ENCODE peak calls at places on chromosomes 13 and 19, in six cellular contexts. C, R, P, A, S and V are unnamed samples.

GRCh38 chr13:66367356-66367755 is 862.8 kb downstream of the PCDH9 start:
- DNase-seq in C (no peak), R (no peak), P (no peak), A (no peak), S (peak), V (no peak)

GRCh38 chr19:12838182-12838890 is at the start of gene MAST1:
- DNase-seq in C (no peak), R (peak), P (peak), A (peak), S (peak), V (peak)

GRCh38 chr13:30113983-30114491 is 193.3 kb downstream of the KATNAL1 start:
- DNase-seq in C (peak), R (no peak), P (no peak), A (no peak), S (no peak), V (no peak)

GRCh38 chr13:40200273-40200978 is 466.0 kb downstream of the FOXO1 start:
- DNase-seq in C (no peak), R (no peak), P (no peak), A (no peak), S (no peak), V (no peak)

GRCh38 chr19:40596608-40597328 is 4.4 kb upstream of the LTBP4 start:
- DNase-seq in C (peak), R (peak), P (no peak), A (no peak), S (peak), V (peak)

GRCh38 chr13:103607995-103608394 is 541.8 kb upstream of the SLC10A2 start:
- DNase-seq in C (no peak), R (no peak), P (no peak), A (no peak), S (no peak), V (no peak)

GRCh38 chr13:30388401-30389283 is 33.7 kb upstream of the UBE2L5 start:
- DNase-seq in C (peak), R (no peak), P (no peak), A (no peak), S (peak), V (no peak)

GRCh38 chr13:98813993-98814392 is 61.5 kb upstream of the SLC15A1 start:
- DNase-seq in C (no peak), R (no peak), P (no peak), A (no peak), S (no peak), V (no peak)

GRCh38 chr13:43405457-43405856 is 381.3 kb downstream of the ENOX1 start:
- DNase-seq in C (no peak), R (no peak), P (no peak), A (no peak), S (peak), V (no peak)

GRCh38 chr19:44278181-44278690 is 18.6 kb downstream of the ZNF233 start:
- DNase-seq in C (no peak), R (no peak), P (no peak), A (no peak), S (peak), V (no peak)

GRCh38 chr19:16340092-16340491 is 15.5 kb downstream of the KLF2 start:
- DNase-seq in C (no peak), R (no peak), P (no peak), A (no peak), S (peak), V (no peak)

GRCh38 chr13:48214519-48215121 is 18.4 kb upstream of the ITM2B start:
- DNase-seq in C (no peak), R (no peak), P (no peak), A (no peak), S (no peak), V (no peak)

GRCh38 chr19:35717665-35718344 is at the start of gene KMT2B:
- DNase-seq in C (peak), R (peak), P (no peak), A (no peak), S (peak), V (peak)

GRCh38 chr19:3201072-3201700 is 15.5 kb downstream of the NCLN start:
- DNase-seq in C (no peak), R (no peak), P (no peak), A (no peak), S (no peak), V (no peak)

GRCh38 chr19:41377977-41378707 is 1.8 kb downstream of the TMEM91 start:
- DNase-seq in C (peak), R (peak), P (no peak), A (no peak), S (no peak), V (peak)

GRCh38 chr19:52889076-52889475 is 8.4 kb downstream of the ZNF320 start:
- DNase-seq in C (no peak), R (no peak), P (no peak), A (no peak), S (no peak), V (no peak)

GRCh38 chr19:46998445-46999142 is 21.0 kb upstream of the NPAS1 start:
- DNase-seq in C (no peak), R (no peak), P (no peak), A (no peak), S (no peak), V (no peak)

GRCh38 chr19:14375055-14375581 is 6.1 kb upstream of the ADGRE5 start:
- DNase-seq in C (no peak), R (no peak), P (peak), A (peak), S (no peak), V (no peak)

GRCh38 chr19:47363758-47364529 is 14.8 kb downstream of the DHX34 start:
- DNase-seq in C (no peak), R (peak), P (no peak), A (no peak), S (peak), V (peak)

GRCh38 chr13:39186205-39186880 is 148.1 kb downstream of the NHLRC3 start:
- DNase-seq in C (peak), R (no peak), P (no peak), A (no peak), S (no peak), V (no peak)

GRCh38 chr13:45658586-45659235 is 43.2 kb upstream of the ERICH6B start:
- DNase-seq in C (no peak), R (no peak), P (no peak), A (no peak), S (peak), V (no peak)

GRCh38 chr13:23384111-23384510 is 49.4 kb downstream of the SACS start:
- DNase-seq in C (no peak), R (no peak), P (no peak), A (no peak), S (peak), V (no peak)

GRCh38 chr19:7552781-7553180 is 17.3 kb downstream of the PNPLA6 start:
- DNase-seq in C (no peak), R (no peak), P (no peak), A (no peak), S (no peak), V (no peak)

GRCh38 chr13:26679945-26680516 is 80.6 kb downstream of the GPR12 start:
- DNase-seq in C (no peak), R (peak), P (no peak), A (no peak), S (no peak), V (peak)

GRCh38 chr13:35720690-35721554 is 244.4 kb upstream of the MAB21L1 start:
- DNase-seq in C (peak), R (peak), P (no peak), A (peak), S (peak), V (peak)